ENCODE peak calls at places on chromosomes 5 and 9, in seven cellular contexts. One of them, this sample, is unnamed.

GRCh38 chr9:101029300-101030021 is 934 bp downstream of the PLPPR1 start:
- DNase-seq in COR-L47: no peak
- DNase-seq in RCC 7860: no peak
- DNase-seq in lung microvascular endothelial cell: peak
- DNase-seq in T47D: no peak
- DNase-seq in WTC11: peak
- DNase-seq in right lobe of liver: no peak
- DNase-seq in this sample: peak

GRCh38 chr9:104280216-104280585 is 186.1 kb downstream of the SMC2 start:
- DNase-seq in COR-L47: no peak
- DNase-seq in RCC 7860: peak
- DNase-seq in lung microvascular endothelial cell: no peak
- DNase-seq in T47D: no peak
- DNase-seq in WTC11: no peak
- DNase-seq in right lobe of liver: no peak
- DNase-seq in this sample: no peak

GRCh38 chr9:69674741-69675438 is 2.7 kb upstream of the APBA1 start:
- DNase-seq in COR-L47: no peak
- DNase-seq in RCC 7860: no peak
- DNase-seq in lung microvascular endothelial cell: no peak
- DNase-seq in T47D: no peak
- DNase-seq in WTC11: no peak
- DNase-seq in right lobe of liver: no peak
- DNase-seq in this sample: no peak

GRCh38 chr5:75839547-75839946 is 122.3 kb upstream of the POC5 start:
- DNase-seq in COR-L47: no peak
- DNase-seq in RCC 7860: no peak
- DNase-seq in lung microvascular endothelial cell: no peak
- DNase-seq in T47D: no peak
- DNase-seq in WTC11: no peak
- DNase-seq in right lobe of liver: no peak
- DNase-seq in this sample: no peak

GRCh38 chr9:122051401-122052346 is 41.4 kb downstream of the TTLL11 start:
- DNase-seq in COR-L47: no peak
- DNase-seq in RCC 7860: peak
- DNase-seq in lung microvascular endothelial cell: no peak
- DNase-seq in T47D: no peak
- DNase-seq in WTC11: no peak
- DNase-seq in right lobe of liver: no peak
- DNase-seq in this sample: no peak

GRCh38 chr5:147050172-147050571 is 171.6 kb upstream of the PPP2R2B start:
- DNase-seq in COR-L47: no peak
- DNase-seq in RCC 7860: no peak
- DNase-seq in lung microvascular endothelial cell: no peak
- DNase-seq in T47D: no peak
- DNase-seq in WTC11: no peak
- DNase-seq in right lobe of liver: no peak
- DNase-seq in this sample: no peak

GRCh38 chr5:147240266-147240985 is 5.6 kb downstream of the STK32A start:
- DNase-seq in COR-L47: no peak
- DNase-seq in RCC 7860: no peak
- DNase-seq in lung microvascular endothelial cell: no peak
- DNase-seq in T47D: no peak
- DNase-seq in WTC11: no peak
- DNase-seq in right lobe of liver: no peak
- DNase-seq in this sample: no peak

GRCh38 chr5:136810198-136810823 is 445.0 kb upstream of the TRPC7 start:
- DNase-seq in COR-L47: no peak
- DNase-seq in RCC 7860: peak
- DNase-seq in lung microvascular endothelial cell: no peak
- DNase-seq in T47D: no peak
- DNase-seq in WTC11: no peak
- DNase-seq in right lobe of liver: no peak
- DNase-seq in this sample: no peak

GRCh38 chr5:135332519-135333150 is 66.4 kb downstream of the MACROH2A1 start:
- DNase-seq in COR-L47: peak
- DNase-seq in RCC 7860: peak
- DNase-seq in lung microvascular endothelial cell: peak
- DNase-seq in T47D: peak
- DNase-seq in WTC11: no peak
- DNase-seq in right lobe of liver: no peak
- DNase-seq in this sample: no peak

GRCh38 chr5:94153736-94154450 is 412.5 kb upstream of the POU5F2 start:
- DNase-seq in COR-L47: no peak
- DNase-seq in RCC 7860: peak
- DNase-seq in lung microvascular endothelial cell: no peak
- DNase-seq in T47D: no peak
- DNase-seq in WTC11: no peak
- DNase-seq in right lobe of liver: no peak
- DNase-seq in this sample: no peak

GRCh38 chr5:106312360-106312759 is 1358.4 kb downstream of the EFNA5 start:
- DNase-seq in COR-L47: no peak
- DNase-seq in RCC 7860: peak
- DNase-seq in lung microvascular endothelial cell: no peak
- DNase-seq in T47D: no peak
- DNase-seq in WTC11: no peak
- DNase-seq in right lobe of liver: no peak
- DNase-seq in this sample: no peak

GRCh38 chr9:93667006-93667405 is 90.6 kb downstream of the PHF2 start:
- DNase-seq in COR-L47: no peak
- DNase-seq in RCC 7860: no peak
- DNase-seq in lung microvascular endothelial cell: no peak
- DNase-seq in T47D: no peak
- DNase-seq in WTC11: peak
- DNase-seq in right lobe of liver: peak
- DNase-seq in this sample: peak

This sample was measured in upper lobe of left lung.